ENCODE peak calls at places on chromosomes 2 and 18, in six cellular contexts. S is ovary, G is tibial nerve, U is A549, V is HepG2, E is transverse colon. M is an unnamed sample.

GRCh38 chr2:10659898-10660568 is 29.7 kb downstream of the NOL10 start:
- DNase-seq in S (peak; percentile 50), G (no peak), U (peak; percentile 69), V (peak; percentile 48), E (peak; percentile 56), M (no peak)

GRCh38 chr2:147594038-147594437 is 250.8 kb upstream of the ACVR2A start:
- DNase-seq in S (no peak), G (no peak), U (no peak), V (no peak), E (no peak), M (no peak)

GRCh38 chr2:182101263-182101662 is 115.6 kb downstream of the PPP1R1C start:
- DNase-seq in S (no peak), G (no peak), U (peak; percentile 7), V (peak; percentile 13), E (no peak), M (no peak)

GRCh38 chr2:79219383-79219988 is 59.9 kb upstream of the REG3A start:
- DNase-seq in S (no peak), G (no peak), U (peak; percentile 77), V (peak; percentile 55), E (peak; percentile 29), M (no peak)

GRCh38 chr2:158486970-158487325 is 30.2 kb downstream of the PKP4 start:
- DNase-seq in S (no peak), G (no peak), U (no peak), V (no peak), E (no peak), M (no peak)

GRCh38 chr2:73938761-73939352 is 12.2 kb downstream of the DGUOK start:
- DNase-seq in S (no peak), G (no peak), U (no peak), V (no peak), E (no peak), M (no peak)

GRCh38 chr2:204846471-204846870 is 301.2 kb downstream of the PARD3B start:
- DNase-seq in S (no peak), G (no peak), U (no peak), V (no peak), E (no peak), M (no peak)

GRCh38 chr2:72148391-72148974 is 821 bp upstream of the CYP26B1 start:
- DNase-seq in S (no peak), G (no peak), U (peak; percentile 40), V (no peak), E (no peak), M (no peak)

GRCh38 chr2:96843538-96844268 is at the start of gene ANKRD23:
- DNase-seq in S (no peak), G (no peak), U (no peak), V (no peak), E (no peak), M (no peak)

GRCh38 chr18:80259610-80260009 is 12.3 kb upstream of the PARD6G start:
- DNase-seq in S (peak; percentile 15), G (no peak), U (no peak), V (no peak), E (no peak), M (no peak)

GRCh38 chr2:230944123-230944653 is 19.1 kb upstream of the GPR55 start:
- DNase-seq in S (no peak), G (no peak), U (no peak), V (no peak), E (no peak), M (no peak)

GRCh38 chr2:112700004-112700667 is 20.7 kb upstream of the NT5DC4 start:
- DNase-seq in S (no peak), G (no peak), U (no peak), V (no peak), E (no peak), M (no peak)

GRCh38 chr18:59353079-59353680 is 5.9 kb downstream of the LMAN1 start:
- DNase-seq in S (no peak), G (no peak), U (no peak), V (no peak), E (no peak), M (no peak)

GRCh38 chr2:215238485-215239098 is 73.3 kb upstream of the ATIC start:
- DNase-seq in S (no peak), G (no peak), U (no peak), V (no peak), E (no peak), M (no peak)

GRCh38 chr18:48462510-48462909 is 53.3 kb upstream of the ZBTB7C start:
- DNase-seq in S (no peak), G (no peak), U (no peak), V (no peak), E (no peak), M (no peak)

GRCh38 chr2:200138386-200139184 is 167.9 kb upstream of the SPATS2L start:
- DNase-seq in S (no peak), G (no peak), U (no peak), V (no peak), E (no peak), M (no peak)

GRCh38 chr2:130754811-130755210 is 529 bp upstream of the AMER3 start:
- DNase-seq in S (no peak), G (no peak), U (no peak), V (no peak), E (no peak), M (no peak)

GRCh38 chr2:130755234-130756040 is at the start of gene AMER3:
- DNase-seq in S (no peak), G (no peak), U (no peak), V (no peak), E (no peak), M (no peak)

GRCh38 chr2:130759906-130760753 is 4.8 kb downstream of the AMER3 start:
- DNase-seq in S (no peak), G (no peak), U (no peak), V (no peak), E (no peak), M (no peak)

GRCh38 chr2:130756721-130757195 is 1.4 kb downstream of the AMER3 start:
- DNase-seq in S (no peak), G (no peak), U (no peak), V (no peak), E (no peak), M (no peak)

GRCh38 chr2:130756041-130756720 is 841 bp downstream of the AMER3 start:
- DNase-seq in S (no peak), G (no peak), U (no peak), V (no peak), E (no peak), M (no peak)
- TF ChIP-seq EP300 in S (no peak), G (no peak), U (no peak), V (no peak), E (no peak), M (no peak)

DNA sequence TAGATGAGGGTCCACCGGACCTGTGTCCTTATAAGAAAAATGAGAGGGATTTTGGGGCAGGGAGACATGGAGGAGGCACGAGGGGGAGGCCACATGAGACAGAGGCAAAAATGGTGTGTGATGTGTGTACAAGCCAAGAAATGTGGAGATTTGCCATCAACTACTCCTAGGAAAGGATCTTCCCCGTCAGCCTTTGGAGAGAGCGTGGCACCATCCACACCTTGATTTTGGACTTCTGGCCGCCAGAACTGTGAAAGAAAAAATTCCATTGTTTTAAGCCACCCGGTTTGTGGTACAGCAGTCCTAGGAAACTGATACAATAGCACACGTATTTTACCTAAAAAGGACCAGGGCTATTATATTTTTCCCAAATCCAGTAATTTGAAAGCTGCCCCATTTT is 829.0 kb upstream of the SALL3 start:
- DNase-seq in S (no peak), G (no peak), U (no peak), V (no peak), E (no peak), M (no peak)
- H3K9me3 ChIP-seq in S (peaks cover 3% of the 10 kb centered on the region), G (no peaks in the 10 kb centered on the region), U (no peaks in the 10 kb centered on the region), V (no peaks in the 10 kb centered on the region), E (no peaks in the 10 kb centered on the region), M (no peaks in the 10 kb centered on the region)

DNA sequence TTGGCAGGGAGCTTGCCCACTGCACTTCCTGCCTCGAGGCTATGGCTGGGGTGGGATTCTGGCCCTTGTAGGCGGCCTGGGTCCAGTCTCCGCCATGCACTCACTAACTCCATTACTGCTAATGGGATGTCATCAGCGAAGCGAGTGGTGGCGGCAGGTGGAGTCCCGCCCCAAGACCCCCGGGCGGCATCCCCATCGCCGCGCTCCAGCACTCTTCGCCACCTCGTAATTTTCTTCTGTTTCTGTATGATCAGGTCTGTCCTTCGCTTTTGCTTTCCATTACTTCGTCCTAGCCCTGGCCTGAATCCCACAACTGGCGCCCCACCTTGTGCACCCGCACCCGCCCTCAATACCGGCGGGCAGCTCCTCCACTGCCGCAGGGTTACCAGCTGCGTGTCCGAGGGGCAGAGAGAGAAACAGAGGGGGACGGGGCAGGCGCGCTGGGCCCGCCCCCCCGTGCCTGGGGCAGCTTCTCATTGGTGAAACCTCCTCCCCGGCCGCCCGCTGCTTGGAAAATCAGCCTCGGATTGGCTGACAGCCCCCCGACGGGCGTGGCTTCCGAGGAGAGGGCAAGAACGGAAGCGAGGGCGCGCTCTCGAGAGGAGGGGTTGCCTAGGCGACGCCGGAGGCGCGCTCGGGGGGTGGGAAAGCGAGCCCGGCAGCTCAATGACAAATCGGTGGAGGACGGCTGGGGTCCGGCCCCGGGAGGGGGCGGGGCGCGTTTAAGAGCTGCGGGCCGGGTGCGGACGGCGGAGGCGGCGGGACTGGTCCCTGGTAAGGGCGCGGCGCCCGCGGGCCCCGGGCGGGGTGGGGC is at the start of gene RALB:
- DNase-seq in S (peak; percentile 100), G (peak; percentile 99), U (peak; percentile 96), V (peak; percentile 98), E (peak; percentile 100), M (peak; percentile 100)
- TF ChIP-seq POLR2A in S (peak; percentile 21), G (peak; percentile 54), U (peak; percentile 56), V (no peak), E (peak; percentile 91), M (peak; percentile 67)

GRCh38 chr2:239247401-239248245 is 153.2 kb downstream of the HDAC4 start:
- DNase-seq in S (no peak), G (no peak), U (no peak), V (peak; percentile 76), E (peak; percentile 8), M (peak; percentile 68)
- TF ChIP-seq EP300 in S (no peak), G (no peak), U (no peak), V (no peak), E (no peak), M (no peak)

DNA sequence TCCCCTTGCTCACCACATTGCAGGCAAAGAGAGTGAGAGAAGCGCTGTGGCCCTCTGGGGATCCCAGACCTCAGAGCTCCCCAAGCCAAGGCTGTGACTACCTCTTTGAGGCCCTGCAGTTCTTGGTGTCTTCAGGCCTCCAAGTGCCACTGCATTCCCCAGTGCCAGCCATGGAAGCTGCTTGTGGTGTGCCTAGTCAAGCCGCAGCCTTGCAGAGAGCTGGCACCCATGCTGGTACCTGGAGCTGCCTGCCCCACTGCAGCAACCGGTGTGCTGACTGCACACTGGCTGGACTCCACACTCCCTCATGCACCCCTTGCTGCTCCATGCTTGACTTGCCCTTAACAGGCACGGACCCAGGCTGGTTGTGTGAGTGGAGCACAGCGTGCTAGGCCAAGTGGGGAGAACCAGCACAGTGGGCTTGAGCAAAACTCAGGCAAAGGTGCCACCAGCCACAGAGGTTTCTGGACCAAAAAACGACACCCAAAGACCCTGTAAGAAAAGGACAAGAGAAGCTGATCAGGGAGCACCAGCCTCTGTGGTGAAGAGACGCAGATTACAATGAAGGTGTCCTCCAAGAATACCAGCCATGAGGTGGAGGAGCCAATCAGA is 113.5 kb upstream of the TMEM18 start:
- DNase-seq in S (no peak), G (no peak), U (no peak), V (no peak), E (no peak), M (no peak)
- H3K9me3 ChIP-seq in S (peaks cover 3% of the 10 kb centered on the region), G (no peaks in the 10 kb centered on the region), U (no peaks in the 10 kb centered on the region), V (no peaks in the 10 kb centered on the region), E (no peaks in the 10 kb centered on the region), M (no peaks in the 10 kb centered on the region)

GRCh38 chr2:24919977-24920812 is at the start of gene ADCY3:
- DNase-seq in S (peak; percentile 79), G (peak; percentile 51), U (peak; percentile 56), V (no peak), E (peak; percentile 59), M (peak; percentile 74)
- TF ChIP-seq POLR2A in S (peak; percentile 15), G (peak; percentile 65), U (peak; percentile 36), V (no peak), E (no peak), M (no peak)

M was measured in suprapubic skin.